ENCODE peak calls at places on chromosomes 5 and 9, in seven cellular contexts. B, E, M, Z, X, T and C are unnamed samples.

GRCh38 chr5:71932131-71932635 is 175.1 kb upstream of the MAP1B start:
- DNase-seq in B (no peak), E (peak; percentile 25), M (no peak), Z (no peak), X (no peak), T (peak; percentile 21), C (no peak)

GRCh38 chr5:174533771-174534221 is 190.6 kb upstream of the MSX2 start:
- DNase-seq in B (no peak), E (no peak), M (no peak), Z (no peak), X (no peak), T (peak; percentile 70), C (no peak)

GRCh38 chr5:125083932-125084331 is 337.5 kb upstream of the ZNF608 start:
- DNase-seq in B (no peak), E (no peak), M (no peak), Z (no peak), X (no peak), T (no peak), C (no peak)

GRCh38 chr9:70484232-70485130 is 70.0 kb upstream of the KLF9 start:
- DNase-seq in B (no peak), E (peak; percentile 59), M (peak; percentile 74), Z (no peak), X (peak; percentile 72), T (peak; percentile 68), C (peak; percentile 80)

GRCh38 chr9:8736805-8737204 is 937.2 kb upstream of the DMAC1 start:
- DNase-seq in B (no peak), E (no peak), M (no peak), Z (no peak), X (no peak), T (no peak), C (no peak)

GRCh38 chr9:105405514-105406131 is 42.2 kb upstream of the FSD1L start:
- DNase-seq in B (peak; percentile 85), E (no peak), M (no peak), Z (no peak), X (no peak), T (no peak), C (peak; percentile 18)

GRCh38 chr9:81052846-81053245 is 636.5 kb downstream of the TLE1 start:
- DNase-seq in B (no peak), E (no peak), M (no peak), Z (no peak), X (no peak), T (no peak), C (no peak)

GRCh38 chr9:73239868-73240267 is 88.2 kb downstream of the ANXA1 start:
- DNase-seq in B (no peak), E (no peak), M (no peak), Z (no peak), X (no peak), T (no peak), C (no peak)

GRCh38 chr5:141849371-141850182 is 28.6 kb downstream of the PCDH1 start:
- DNase-seq in B (no peak), E (peak; percentile 31), M (peak; percentile 95), Z (peak; percentile 93), X (peak; percentile 92), T (no peak), C (peak; percentile 95)

GRCh38 chr9:36762958-36763357 is 190.3 kb downstream of the MELK start:
- DNase-seq in B (no peak), E (no peak), M (no peak), Z (no peak), X (no peak), T (no peak), C (no peak)

GRCh38 chr5:155250601-155251000 is 237.0 kb downstream of the KIF4B start:
- DNase-seq in B (no peak), E (no peak), M (peak; percentile 16), Z (no peak), X (no peak), T (no peak), C (no peak)

GRCh38 chr5:159132429-159133040 is 32.8 kb upstream of the EBF1 start:
- DNase-seq in B (no peak), E (no peak), M (no peak), Z (no peak), X (no peak), T (no peak), C (no peak)

GRCh38 chr9:110284211-110284849 is 28.0 kb upstream of the TXN start:
- DNase-seq in B (no peak), E (no peak), M (no peak), Z (no peak), X (no peak), T (no peak), C (no peak)

GRCh38 chr9:110282767-110283136 is 26.4 kb upstream of the TXN start:
- DNase-seq in B (no peak), E (no peak), M (no peak), Z (no peak), X (no peak), T (no peak), C (no peak)

GRCh38 chr9:110287289-110287680 is 31.0 kb upstream of the TXN start:
- DNase-seq in B (no peak), E (no peak), M (no peak), Z (no peak), X (no peak), T (no peak), C (no peak)

GRCh38 chr9:110282023-110282766 is 25.9 kb upstream of the TXN start:
- DNase-seq in B (no peak), E (peak; percentile 28), M (no peak), Z (no peak), X (no peak), T (no peak), C (no peak)

DNA sequence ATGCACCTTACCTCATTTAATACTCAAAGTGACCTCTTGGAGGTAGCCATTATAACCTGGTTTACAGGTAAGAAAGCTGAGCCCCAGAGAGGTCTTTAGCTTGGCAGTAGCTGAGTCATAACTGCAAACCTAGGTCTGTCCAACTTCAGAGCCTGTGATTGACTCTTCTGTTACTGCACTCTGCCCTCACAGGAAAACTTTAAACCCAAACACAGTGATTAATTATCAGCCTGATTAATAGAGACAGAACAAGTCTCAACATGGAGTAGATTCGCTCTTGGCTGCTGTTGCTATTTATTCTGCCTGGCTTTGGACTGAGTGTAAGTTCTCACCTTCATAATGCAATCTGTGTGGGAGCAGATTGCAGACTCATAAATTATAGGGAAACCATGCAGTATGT is 27.4 kb upstream of the TXN start:
- DNase-seq in B (no peak), E (no peak), M (no peak), Z (no peak), X (no peak), T (no peak), C (no peak)
- TF ChIP-seq JUND in B (no peak), E (no peak), M (no peak), Z (no peak), X (no peak), T (peak; percentile 41), C (no peak)

DNA sequence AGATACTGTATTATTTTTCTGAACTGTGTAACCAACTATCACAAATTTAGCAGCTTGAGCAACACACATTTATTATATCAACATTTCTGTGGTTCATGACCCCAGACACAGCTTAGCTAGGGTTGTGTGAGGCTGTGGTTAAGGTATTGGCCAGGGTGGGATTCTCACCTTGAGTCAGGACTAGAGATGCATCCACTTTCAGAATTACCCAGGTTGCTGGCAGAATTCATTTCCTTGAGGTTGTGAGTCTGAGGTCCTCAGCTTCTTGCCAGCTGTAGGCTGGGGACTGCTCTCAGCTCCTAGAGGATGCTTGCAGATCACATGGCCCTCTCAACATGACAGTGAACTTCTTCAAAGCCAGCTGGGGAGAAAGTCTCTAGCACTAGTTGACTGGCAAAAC is 122.5 kb upstream of the RASGRF2 start:
- DNase-seq in B (peak; percentile 31), E (no peak), M (no peak), Z (no peak), X (no peak), T (no peak), C (no peak)
- TF ChIP-seq JUND in B (no peak), E (no peak), M (no peak), Z (no peak), X (no peak), T (no peak), C (no peak)

GRCh38 chr5:161546463-161547301 is at the start of gene GABRB2:
- DNase-seq in B (peak; percentile 24), E (peak; percentile 16), M (peak; percentile 65), Z (peak; percentile 65), X (peak; percentile 26), T (no peak), C (no peak)

GRCh38 chr5:161545701-161546462 is 643 bp downstream of the GABRB2 start:
- DNase-seq in B (no peak), E (no peak), M (no peak), Z (no peak), X (no peak), T (no peak), C (no peak)

GRCh38 chr5:161548472-161549094 is 2.1 kb upstream of the GABRB2 start:
- DNase-seq in B (no peak), E (no peak), M (peak; percentile 14), Z (peak; percentile 69), X (no peak), T (no peak), C (no peak)

GRCh38 chr5:161549106-161549505 is 2.6 kb upstream of the GABRB2 start:
- DNase-seq in B (no peak), E (no peak), M (no peak), Z (no peak), X (no peak), T (no peak), C (peak; percentile 10)

DNA sequence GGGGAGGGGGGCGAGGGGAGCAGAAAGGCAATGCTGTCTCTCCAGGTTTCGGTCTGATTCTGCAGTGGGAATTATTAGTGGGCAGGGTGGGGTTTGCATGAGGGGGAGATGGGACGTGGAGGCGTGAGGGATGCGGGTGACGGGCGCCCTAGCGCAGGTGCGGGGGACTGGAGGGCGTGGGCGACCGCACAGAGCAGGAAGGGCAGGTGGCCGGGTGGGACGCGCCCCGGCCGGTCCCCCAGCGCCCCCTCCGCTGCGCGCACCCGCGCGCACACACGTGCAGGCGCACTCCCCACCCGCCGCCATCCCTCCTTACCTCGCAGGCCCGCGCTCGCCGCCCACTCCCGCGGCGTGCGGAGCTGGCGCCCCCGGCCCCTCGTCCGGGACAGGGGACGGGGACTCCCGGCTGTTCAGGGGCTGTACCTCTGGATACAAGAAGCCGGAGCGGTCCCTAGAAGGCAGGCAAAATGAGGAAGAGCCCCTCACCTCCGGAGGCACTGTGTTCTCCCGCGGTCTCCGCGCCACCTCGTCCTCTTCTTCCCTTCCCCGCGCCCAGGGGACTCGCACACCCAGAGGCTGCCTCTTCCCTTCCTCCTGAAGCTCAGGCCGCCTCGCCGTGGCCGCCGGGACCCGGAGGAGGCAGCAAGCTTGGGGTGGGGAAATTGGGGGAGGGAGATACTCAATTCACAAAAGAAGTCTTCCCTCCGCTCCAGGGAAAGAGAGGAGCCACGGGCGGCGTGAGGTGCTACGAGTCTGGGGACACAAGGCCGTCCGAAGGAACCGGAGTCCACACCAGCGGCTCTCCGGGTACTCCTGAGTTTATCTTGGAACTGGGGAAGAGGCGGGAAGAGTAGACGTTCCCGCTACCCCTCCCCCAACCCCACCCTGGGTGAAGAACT is 1.3 kb upstream of the GABRB2 start:
- DNase-seq in B (no peak), E (no peak), M (peak; percentile 44), Z (peak; percentile 61), X (no peak), T (no peak), C (no peak)
- TF ChIP-seq JUND in B (no peak), E (no peak), M (no peak), Z (no peak), X (no peak), T (no peak), C (no peak)

DNA sequence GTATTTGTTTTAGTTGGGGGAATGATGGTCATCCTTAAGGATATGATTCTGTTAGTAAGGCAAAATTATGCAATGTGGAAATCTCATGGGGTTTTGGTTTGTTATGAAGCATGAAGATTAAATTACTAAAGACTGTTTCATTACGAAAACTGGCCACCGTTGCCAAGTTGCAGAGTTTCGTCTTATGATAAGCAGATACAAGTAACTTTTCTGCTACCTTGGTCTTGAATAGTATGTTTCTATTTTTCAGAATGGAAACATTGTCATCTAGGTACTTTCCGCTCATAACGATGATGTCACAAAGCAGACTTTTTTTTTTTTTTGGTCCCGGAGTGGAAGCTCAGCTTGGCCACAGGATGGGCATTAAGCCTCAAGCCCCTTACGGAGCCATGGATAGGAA is 4.2 kb downstream of the CCNI2 start:
- DNase-seq in B (peak; percentile 64), E (no peak), M (no peak), Z (no peak), X (no peak), T (no peak), C (no peak)
- TF ChIP-seq JUND in B (no peak), E (no peak), M (no peak), Z (no peak), X (no peak), T (no peak), C (no peak)